ENCODE peak calls at places on chromosomes 1 and 21, in five cellular contexts. G, F, R, E and D are unnamed samples.

GRCh38 chr1:201637282-201638076 is 98.6 kb downstream of the NAV1 start:
- DNase-seq in R (no peak), G (no peak), E (no peak), F (no peak), D (peak; percentile 40)

GRCh38 chr1:29384496-29385015 is 148.2 kb downstream of the PTPRU start:
- DNase-seq in E (no peak), G (no peak), R (no peak), F (no peak), D (no peak)

GRCh38 chr1:196063307-196063706 is 544.9 kb downstream of the KCNT2 start:
- DNase-seq in G (no peak), R (peak; percentile 46), F (no peak), E (peak; percentile 69), D (peak; percentile 9)

GRCh38 chr1:241208910-241209414 is 148.0 kb downstream of the RGS7 start:
- DNase-seq in E (no peak), F (no peak), G (no peak), R (no peak), D (no peak)

GRCh38 chr1:216075339-216075738 is 347.9 kb downstream of the USH2A start:
- DNase-seq in G (no peak), R (peak; percentile 74), F (no peak), E (no peak), D (peak; percentile 41)

GRCh38 chr1:31460027-31460426 is 47.0 kb downstream of the SERINC2 start:
- DNase-seq in F (no peak), G (no peak), E (no peak), R (peak; percentile 18), D (peak; percentile 66)

GRCh38 chr1:219480011-219480410 is 132.9 kb downstream of the ZC3H11B start:
- DNase-seq in F (no peak), E (no peak), R (peak; percentile 21), G (no peak), D (peak; percentile 8)

GRCh38 chr1:77976433-77977076 is 2.3 kb downstream of the FUBP1 start:
- DNase-seq in R (no peak), E (no peak), F (no peak), G (no peak), D (no peak)

GRCh38 chr1:29669488-29669871 is 433.2 kb downstream of the PTPRU start:
- DNase-seq in E (no peak), F (no peak), G (no peak), R (no peak), D (no peak)

GRCh38 chr1:175099916-175100315 is 32.3 kb downstream of the TNN start:
- DNase-seq in G (no peak), E (no peak), F (no peak), R (no peak), D (no peak)

GRCh38 chr1:205620269-205620668 is 11.5 kb downstream of the ELK4 start:
- DNase-seq in E (no peak), G (no peak), F (no peak), R (no peak), D (no peak)

GRCh38 chr1:13746342-13746741 is 46.4 kb downstream of the PRDM2 start:
- DNase-seq in E (no peak), R (no peak), F (no peak), G (no peak), D (no peak)

GRCh38 chr21:42219606-42220137 is 732 bp downstream of the ABCG1 start:
- DNase-seq in E (no peak), R (no peak), F (no peak), G (peak; percentile 67), D (no peak)

GRCh38 chr1:92484472-92485373 is 2.0 kb downstream of the GFI1 start:
- DNase-seq in F (peak; percentile 50), E (no peak), R (peak; percentile 32), G (peak; percentile 69), D (peak; percentile 37)